ENCODE peak calls at places on chromosomes 16 and 17, in four cellular contexts. E is neural progenitor cell, Y is MM.1S, Q is astrocyte. K is an unnamed sample. For H3K27me3, the result is how much of the 10 kb centered on the place peaks cover.

GRCh38 chr16:22235839-22236745 is 30.0 kb downstream of the EEF2K start:
- DNase-seq in E (no peak), Y (no peak), Q (no peak), K (no peak)

GRCh38 chr16:72427001-72427785 is 255.2 kb upstream of the PMFBP1 start:
- DNase-seq in E (no peak), Y (no peak), Q (no peak), K (no peak)

GRCh38 chr16:5979905-5980550 is 882.4 kb upstream of the EEF2KMT start:
- DNase-seq in E (no peak), Y (no peak), Q (no peak), K (no peak)

GRCh38 chr16:80147021-80147680 is 393.6 kb upstream of the DYNLRB2 start:
- DNase-seq in E (no peak), Y (no peak), Q (no peak), K (no peak)

GRCh38 chr16:86605950-86606349 is 27.6 kb downstream of the FOXL1 start:
- DNase-seq in E (no peak), Y (no peak), Q (no peak), K (no peak)

GRCh38 chr17:77844681-77845080 is 113.8 kb upstream of the TNRC6C start:
- DNase-seq in E (no peak), Y (no peak), Q (no peak), K (no peak)

GRCh38 chr16:69563605-69564580 is 1.9 kb upstream of the NFAT5 start:
- DNase-seq in E (peak), Y (peak), Q (peak), K (no peak)

GRCh38 chr16:14362774-14363371 is 267.2 kb downstream of the PARN start:
- DNase-seq in E (no peak), Y (no peak), Q (peak), K (peak)

GRCh38 chr17:35761601-35762000 is 914 bp downstream of the C17orf50 start:
- DNase-seq in E (no peak), Y (no peak), Q (no peak), K (no peak)

GRCh38 chr17:19630035-19630434 is 18.5 kb upstream of the ALDH3A2 start:
- DNase-seq in E (no peak), Y (no peak), Q (no peak), K (no peak)

GRCh38 chr16:83878838-83879237 is 20.1 kb upstream of the MLYCD start:
- DNase-seq in E (peak), Y (no peak), Q (peak), K (no peak)

GRCh38 chr16:79651363-79651762 is 50.8 kb upstream of the MAF start:
- DNase-seq in E (no peak), Y (no peak), Q (peak), K (no peak)

GRCh38 chr16:56643080-56643778 is 4.8 kb downstream of the MT1A start:
- DNase-seq in E (peak), Y (peak), Q (peak), K (no peak)

GRCh38 chr16:4414187-4414909 is 2.0 kb downstream of the CORO7 start:
- DNase-seq in E (no peak), Y (peak), Q (no peak), K (no peak)

GRCh38 chr16:58127634-58128033 is 1.5 kb downstream of the CFAP20 start:
- DNase-seq in E (no peak), Y (no peak), Q (no peak), K (no peak)

GRCh38 chr16:87420401-87421368 is 28.5 kb downstream of the MAP1LC3B start:
- DNase-seq in E (no peak), Y (no peak), Q (no peak), K (no peak)

GRCh38 chr17:31393749-31394146 is 2.3 kb downstream of the RAB11FIP4 start:
- DNase-seq in E (no peak), Y (no peak), Q (no peak), K (no peak)

GRCh38 chr17:80169784-80170500 is at the start of gene CARD14:
- DNase-seq in E (no peak), Y (no peak), Q (no peak), K (no peak)

GRCh38 chr17:36674278-36674650 is 72.9 kb downstream of the MRM1 start:
- DNase-seq in E (no peak), Y (no peak), Q (no peak), K (no peak)

GRCh38 chr16:85234310-85235235 is 122.3 kb upstream of the CIBAR2 start:
- DNase-seq in E (peak), Y (no peak), Q (peak), K (no peak)

GRCh38 chr16:64751906-64752305 is 370.0 kb downstream of the CDH11 start:
- DNase-seq in E (no peak), Y (no peak), Q (peak), K (peak)

GRCh38 chr16:30773826-30774225 is 11.7 kb downstream of the RNF40 start:
- DNase-seq in E (no peak), Y (no peak), Q (no peak), K (no peak)

GRCh38 chr16:86732621-86733297 is 154.4 kb downstream of the FOXL1 start:
- DNase-seq in E (peak), Y (no peak), Q (peak), K (no peak)

GRCh38 chr16:88298166-88298881 is 84.4 kb upstream of the ZNF469 start:
- DNase-seq in E (no peak), Y (no peak), Q (peak), K (no peak)

GRCh38 chr17:17724991-17725852 is 44.0 kb downstream of the RAI1 start:
- DNase-seq in E (peak), Y (no peak), Q (no peak), K (no peak)

GRCh38 chr17:34156741-34157589 is 98.1 kb upstream of the CCL2 start:
- DNase-seq in E (peak), Y (no peak), Q (no peak), K (no peak)

GRCh38 chr16:76226011-76226410 is 51.2 kb upstream of the CNTNAP4 start:
- DNase-seq in E (no peak), Y (no peak), Q (no peak), K (no peak)

GRCh38 chr17:29615048-29615385 is 7.7 kb downstream of the CORO6 start:
- DNase-seq in E (peak), Y (no peak), Q (no peak), K (no peak)

GRCh38 chr16:67881557-67882220 is 3.0 kb upstream of the NRN1L start:
- DNase-seq in E (no peak), Y (no peak), Q (no peak), K (no peak)

GRCh38 chr17:30429155-30429554 is 48.1 kb upstream of the GOSR1 start:
- DNase-seq in E (no peak), Y (no peak), Q (peak), K (peak)

GRCh38 chr17:42508426-42509164 is 27.4 kb upstream of the NAGLU start:
- DNase-seq in E (no peak), Y (no peak), Q (no peak), K (no peak)

GRCh38 chr17:14158707-14159106 is 78.0 kb downstream of the CDRT15 start:
- DNase-seq in E (no peak), Y (no peak), Q (no peak), K (no peak)

GRCh38 chr17:60134396-60135159 is 15.2 kb upstream of the CA4 start:
- DNase-seq in E (no peak), Y (no peak), Q (peak), K (no peak)

GRCh38 chr17:42337442-42337841 is 49.1 kb downstream of the STAT5A start:
- DNase-seq in E (no peak), Y (no peak), Q (peak), K (no peak)

GRCh38 chr16:54402270-54402669 is 115.7 kb upstream of the IRX3 start:
- DNase-seq in E (no peak), Y (no peak), Q (no peak), K (no peak)

GRCh38 chr17:56679148-56679766 is 85.8 kb downstream of the NOG start:
- DNase-seq in E (peak), Y (peak), Q (no peak), K (no peak)

GRCh38 chr17:71764507-71764906 is 356.3 kb upstream of the SOX9 start:
- DNase-seq in E (peak), Y (no peak), Q (no peak), K (no peak)

GRCh38 chr16:50296807-50297206 is 30.5 kb downstream of the ADCY7 start:
- DNase-seq in E (no peak), Y (no peak), Q (no peak), K (no peak)

GRCh38 chr17:49967621-49968379 is 1.2 kb upstream of the DLX4 start:
- DNase-seq in E (no peak), Y (no peak), Q (no peak), K (no peak)
- H3K4me3 ChIP-seq in E (peak), Y (peak), Q (peak), K (peak)

DNA sequence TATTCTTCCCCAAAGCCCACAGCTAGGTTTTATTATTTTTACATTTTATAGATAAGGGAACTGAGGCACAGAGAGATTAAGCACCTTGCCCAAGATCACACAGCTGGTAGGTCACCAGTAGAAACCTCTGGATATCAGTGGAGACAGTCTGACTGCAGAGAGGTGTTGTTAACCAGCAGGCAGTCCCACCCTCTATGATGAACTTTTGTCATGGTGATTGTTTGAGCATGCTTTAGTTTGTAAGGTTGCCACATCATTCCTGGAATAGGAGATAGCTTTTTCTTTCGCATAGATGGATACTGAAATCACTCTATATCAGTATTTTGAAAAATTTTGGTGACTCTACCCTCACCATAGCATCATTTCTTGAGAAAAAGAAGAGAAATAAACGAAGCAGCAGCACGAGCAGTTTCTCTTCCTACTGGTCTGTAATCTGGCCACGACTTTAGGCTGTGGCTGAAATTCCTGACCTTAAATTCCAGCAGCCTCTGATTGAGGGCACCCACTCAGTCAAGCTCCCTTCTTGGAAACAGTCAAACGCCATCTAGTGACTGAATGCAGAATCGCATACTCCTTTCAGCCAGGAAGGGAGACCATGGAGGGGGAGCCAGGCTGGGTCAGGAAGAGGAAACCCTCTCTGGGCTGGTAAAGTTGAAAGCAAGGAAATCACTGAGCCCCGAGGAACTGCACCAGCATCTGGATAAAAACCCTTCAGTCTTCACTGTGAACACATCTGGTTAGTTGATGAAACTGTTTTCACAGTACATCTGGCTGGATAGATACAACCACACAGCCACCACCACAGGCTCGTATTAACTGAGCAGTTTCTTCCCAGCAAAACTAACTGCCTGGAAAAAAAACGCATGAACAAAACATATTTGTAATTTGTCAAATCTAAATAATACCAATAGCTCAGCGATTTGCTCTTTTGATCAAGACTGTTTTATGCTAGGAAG is 108.4 kb upstream of the XYLT1 start:
- DNase-seq in E (peak), Y (peak), Q (peak), K (peak)
- TF ChIP-seq CTCF in E (peak), Y (peak), Q (peak), K (peak)

GRCh38 chr17:58759522-58759921 is 3.9 kb downstream of the PPM1E start:
- DNase-seq in E (no peak), Y (no peak), Q (no peak), K (no peak)
- H3K27me3 ChIP-seq in E (under half), Y (under half), Q (under half), K (under half)

GRCh38 chr16:25013049-25013448 is 2.1 kb downstream of the ARHGAP17 start:
- DNase-seq in E (no peak), Y (no peak), Q (no peak), K (no peak)

GRCh38 chr16:25013751-25014499 is 1.2 kb downstream of the ARHGAP17 start:
- DNase-seq in E (no peak), Y (peak), Q (no peak), K (no peak)

GRCh38 chr16:25010542-25010941 is 4.6 kb downstream of the ARHGAP17 start:
- DNase-seq in E (no peak), Y (no peak), Q (no peak), K (no peak)

GRCh38 chr16:25011891-25012499 is 3.2 kb downstream of the ARHGAP17 start:
- DNase-seq in E (no peak), Y (no peak), Q (no peak), K (no peak)

DNA sequence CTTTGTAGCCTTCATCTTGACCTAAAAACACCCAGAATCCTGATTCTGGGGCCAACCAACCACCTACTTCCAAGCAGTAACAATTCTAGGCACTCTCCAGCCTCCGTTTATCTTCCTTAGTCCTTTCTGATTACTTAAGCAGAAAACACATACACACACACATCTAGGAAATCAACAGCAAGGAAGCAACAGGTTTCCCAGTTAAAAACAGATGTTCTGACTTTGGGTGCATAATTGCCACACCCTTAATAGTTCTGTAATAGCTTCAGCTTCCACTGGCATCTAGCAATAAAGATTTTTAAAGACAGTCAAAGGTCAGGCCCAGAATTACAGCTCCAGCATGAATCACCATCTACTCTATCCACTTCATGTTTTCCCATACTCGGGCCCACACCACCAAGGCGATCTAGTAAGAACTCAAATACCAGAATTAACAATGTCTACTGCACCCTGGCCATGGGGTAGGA is 2.6 kb downstream of the ARHGAP17 start:
- DNase-seq in E (no peak), Y (no peak), Q (peak), K (peak)
- H3K4me3 ChIP-seq in E (no peak), Y (no peak), Q (no peak), K (no peak)

K was measured in BJ.